ENCODE peak calls at places on chromosomes 13 and 19, in six cellular contexts. One of them, this sample, is unnamed.

GRCh38 chr19:14943601-14944000 is 2.3 kb downstream of the OR7C2 start:
- DNase-seq in transverse colon: no peak
- DNase-seq in suprapubic skin: no peak
- DNase-seq in spleen: no peak
- DNase-seq in HCT116: no peak
- DNase-seq in K562: no peak
- DNase-seq in this sample: no peak

GRCh38 chr19:3733549-3734309 is 25.5 kb downstream of the TJP3 start:
- DNase-seq in HCT116: no peak
- DNase-seq in spleen: no peak
- DNase-seq in K562: peak; percentile 63
- DNase-seq in suprapubic skin: no peak
- DNase-seq in transverse colon: no peak
- DNase-seq in this sample: no peak

GRCh38 chr13:76925115-76925514 is 23.2 kb upstream of the ACOD1 start:
- DNase-seq in transverse colon: no peak
- DNase-seq in suprapubic skin: no peak
- DNase-seq in K562: no peak
- DNase-seq in HCT116: no peak
- DNase-seq in spleen: no peak
- DNase-seq in this sample: peak; percentile 29

GRCh38 chr19:17560205-17560595 is 4.8 kb downstream of the COLGALT1 start:
- DNase-seq in spleen: no peak
- DNase-seq in transverse colon: no peak
- DNase-seq in suprapubic skin: no peak
- DNase-seq in K562: no peak
- DNase-seq in HCT116: no peak
- DNase-seq in this sample: no peak

GRCh38 chr19:40688294-40688693 is 2.2 kb downstream of the NUMBL start:
- DNase-seq in suprapubic skin: no peak
- DNase-seq in HCT116: no peak
- DNase-seq in transverse colon: no peak
- DNase-seq in spleen: no peak
- DNase-seq in K562: no peak
- DNase-seq in this sample: no peak

GRCh38 chr13:95378603-95379002 is 77.4 kb upstream of the ABCC4 start:
- DNase-seq in spleen: no peak
- DNase-seq in transverse colon: no peak
- DNase-seq in suprapubic skin: no peak
- DNase-seq in K562: no peak
- DNase-seq in HCT116: no peak
- DNase-seq in this sample: no peak

GRCh38 chr19:1199531-1199930 is 6.0 kb upstream of the STK11 start:
- DNase-seq in suprapubic skin: no peak
- DNase-seq in HCT116: no peak
- DNase-seq in spleen: no peak
- DNase-seq in K562: no peak
- DNase-seq in transverse colon: no peak
- DNase-seq in this sample: no peak

GRCh38 chr19:33871605-33872004 is 74.9 kb downstream of the KCTD15 start:
- DNase-seq in HCT116: no peak
- DNase-seq in transverse colon: no peak
- DNase-seq in spleen: no peak
- DNase-seq in suprapubic skin: no peak
- DNase-seq in K562: no peak
- DNase-seq in this sample: no peak

GRCh38 chr19:10891360-10892108 is 20.2 kb downstream of the CARM1 start:
- DNase-seq in transverse colon: peak; percentile 84
- DNase-seq in suprapubic skin: no peak
- DNase-seq in spleen: no peak
- DNase-seq in K562: no peak
- DNase-seq in HCT116: no peak
- DNase-seq in this sample: no peak
- TF ChIP-seq POLR2AphosphoS5 in transverse colon: peak; percentile 87
- TF ChIP-seq POLR2AphosphoS5 in suprapubic skin: no peak
- TF ChIP-seq POLR2AphosphoS5 in spleen: no peak
- TF ChIP-seq POLR2AphosphoS5 in K562: no peak
- TF ChIP-seq POLR2AphosphoS5 in HCT116: no peak
- TF ChIP-seq POLR2AphosphoS5 in this sample: no peak

GRCh38 chr13:36432106-36432544 is at the start of gene CCNA1:
- DNase-seq in transverse colon: no peak
- DNase-seq in suprapubic skin: peak; percentile 70
- DNase-seq in spleen: peak; percentile 83
- DNase-seq in HCT116: no peak
- DNase-seq in K562: peak; percentile 27
- DNase-seq in this sample: no peak

GRCh38 chr13:36428083-36428482 is 4.2 kb upstream of the CCNA1 start:
- DNase-seq in suprapubic skin: no peak
- DNase-seq in K562: no peak
- DNase-seq in HCT116: no peak
- DNase-seq in spleen: no peak
- DNase-seq in transverse colon: no peak
- DNase-seq in this sample: no peak

GRCh38 chr13:36431204-36432105 is 840 bp upstream of the CCNA1 start:
- DNase-seq in HCT116: no peak
- DNase-seq in transverse colon: no peak
- DNase-seq in spleen: peak; percentile 83
- DNase-seq in K562: no peak
- DNase-seq in suprapubic skin: no peak
- DNase-seq in this sample: no peak

DNA sequence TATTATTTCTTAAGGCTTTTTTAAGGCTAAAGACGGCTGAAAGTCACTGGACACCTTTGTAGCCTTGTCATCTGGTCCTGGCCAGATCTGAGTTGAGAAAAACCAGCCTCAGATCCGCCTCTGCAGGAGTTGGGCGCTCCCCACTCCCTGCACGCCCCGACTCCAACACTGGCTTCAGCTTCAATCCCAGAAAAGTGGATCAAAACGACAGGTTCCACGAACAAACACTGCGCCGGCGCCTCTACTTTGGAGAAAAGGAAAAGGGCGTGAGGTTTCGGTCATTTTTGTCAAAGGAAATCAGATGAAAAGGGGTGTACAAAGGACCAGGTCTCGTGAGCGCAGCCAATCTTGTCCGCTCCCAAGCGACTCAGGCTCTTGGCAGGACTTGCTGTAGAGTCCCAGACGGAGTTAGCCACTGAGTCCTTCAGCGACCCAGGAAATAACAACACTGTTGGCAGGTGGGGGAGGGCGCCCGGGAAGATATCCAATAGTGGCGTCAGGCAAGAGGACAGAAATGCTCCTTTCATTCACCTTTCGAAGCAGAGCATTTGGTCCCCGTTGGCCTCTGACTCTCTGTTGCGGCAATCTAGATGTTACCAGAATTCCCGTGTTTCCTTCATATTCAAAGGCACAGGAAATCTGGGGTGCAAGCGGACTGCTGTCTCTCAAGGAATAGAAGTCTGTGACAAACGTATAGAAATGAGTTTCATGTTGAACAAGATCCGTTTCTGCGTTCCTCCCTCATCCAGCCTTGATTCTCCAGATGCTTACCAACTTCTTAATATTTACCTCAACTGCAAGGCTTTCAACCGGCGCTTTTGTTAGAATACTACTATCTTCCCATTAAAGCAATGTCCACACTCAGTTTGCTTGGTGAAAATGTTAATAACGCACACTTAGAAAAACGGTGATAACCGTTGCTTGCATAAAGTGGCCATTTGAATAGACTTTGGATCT is 1.8 kb upstream of the CCNA1 start:
- DNase-seq in HCT116: no peak
- DNase-seq in K562: no peak
- DNase-seq in suprapubic skin: no peak
- DNase-seq in transverse colon: no peak
- DNase-seq in spleen: no peak
- DNase-seq in this sample: no peak
- TF ChIP-seq POLR2AphosphoS5 in HCT116: no peak
- TF ChIP-seq POLR2AphosphoS5 in K562: no peak
- TF ChIP-seq POLR2AphosphoS5 in suprapubic skin: no peak
- TF ChIP-seq POLR2AphosphoS5 in transverse colon: no peak
- TF ChIP-seq POLR2AphosphoS5 in spleen: no peak
- TF ChIP-seq POLR2AphosphoS5 in this sample: no peak

GRCh38 chr13:111232191-111232590 is 88.3 kb upstream of the TEX29 start:
- DNase-seq in suprapubic skin: no peak
- DNase-seq in HCT116: no peak
- DNase-seq in transverse colon: no peak
- DNase-seq in K562: no peak
- DNase-seq in spleen: no peak
- DNase-seq in this sample: no peak
- TF ChIP-seq POLR2AphosphoS5 in suprapubic skin: no peak
- TF ChIP-seq POLR2AphosphoS5 in HCT116: no peak
- TF ChIP-seq POLR2AphosphoS5 in transverse colon: no peak
- TF ChIP-seq POLR2AphosphoS5 in K562: no peak
- TF ChIP-seq POLR2AphosphoS5 in spleen: no peak
- TF ChIP-seq POLR2AphosphoS5 in this sample: no peak

DNA sequence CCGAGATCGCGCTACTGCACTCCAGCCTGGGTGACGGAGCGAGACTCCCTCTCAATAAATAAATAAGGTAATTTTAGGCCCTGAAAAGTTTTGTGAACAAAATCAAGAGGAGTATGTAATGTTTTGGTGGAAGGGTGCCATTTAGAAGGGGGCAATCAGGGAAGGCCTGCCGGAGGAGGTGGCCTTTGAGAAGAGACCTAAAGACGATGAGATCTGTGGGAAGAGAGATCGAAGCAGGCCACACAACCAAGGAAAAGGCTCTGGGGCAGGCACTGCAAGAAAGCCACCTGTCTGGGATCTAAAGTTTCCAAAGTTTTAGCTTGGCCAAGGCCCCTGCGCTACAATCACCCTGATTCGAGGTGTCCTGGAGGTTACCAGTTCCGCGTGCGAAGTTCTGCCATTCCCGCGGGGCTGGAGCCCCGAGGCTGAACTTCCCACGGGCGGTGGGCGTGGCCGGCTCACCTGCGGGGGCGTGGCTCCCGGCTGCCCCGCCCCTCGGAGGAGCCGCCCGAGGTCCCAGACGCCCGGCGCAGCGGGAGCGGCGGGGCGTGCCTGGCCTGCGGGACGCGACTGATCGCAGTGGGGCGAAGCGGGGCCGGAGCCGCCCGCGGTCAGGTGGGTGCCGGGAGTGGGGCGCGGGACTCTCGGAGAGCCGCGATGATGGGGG is at the start of gene KLC3:
- DNase-seq in suprapubic skin: no peak
- DNase-seq in HCT116: peak; percentile 27
- DNase-seq in transverse colon: peak; percentile 61
- DNase-seq in spleen: peak; percentile 68
- DNase-seq in K562: peak; percentile 71
- DNase-seq in this sample: no peak
- TF ChIP-seq POLR2AphosphoS5 in suprapubic skin: no peak
- TF ChIP-seq POLR2AphosphoS5 in HCT116: peak; percentile 84
- TF ChIP-seq POLR2AphosphoS5 in transverse colon: no peak
- TF ChIP-seq POLR2AphosphoS5 in spleen: no peak
- TF ChIP-seq POLR2AphosphoS5 in K562: no peak
- TF ChIP-seq POLR2AphosphoS5 in this sample: no peak

DNA sequence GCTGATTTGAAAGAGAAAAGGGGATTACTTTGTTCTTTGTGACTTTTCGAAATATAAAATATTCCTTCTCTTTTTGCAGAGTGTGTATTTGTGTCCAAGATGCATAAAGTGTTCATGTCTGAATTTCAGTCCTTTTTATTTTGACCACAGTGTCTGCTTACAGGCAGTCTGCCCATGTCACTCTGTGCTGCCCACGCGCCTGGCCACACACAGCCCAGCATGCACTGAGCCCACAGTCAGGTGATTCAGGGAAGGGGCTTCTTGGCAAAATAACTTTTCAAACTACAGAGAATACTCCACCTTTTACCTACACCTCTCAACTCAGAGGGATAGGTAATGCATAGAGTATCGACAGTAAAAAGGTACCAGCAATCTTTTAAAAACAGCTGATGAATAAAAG is 142.5 kb upstream of the TRPC4 start:
- DNase-seq in transverse colon: no peak
- DNase-seq in suprapubic skin: no peak
- DNase-seq in spleen: no peak
- DNase-seq in HCT116: no peak
- DNase-seq in K562: no peak
- DNase-seq in this sample: no peak
- TF ChIP-seq POLR2AphosphoS5 in transverse colon: no peak
- TF ChIP-seq POLR2AphosphoS5 in suprapubic skin: no peak
- TF ChIP-seq POLR2AphosphoS5 in spleen: no peak
- TF ChIP-seq POLR2AphosphoS5 in HCT116: no peak
- TF ChIP-seq POLR2AphosphoS5 in K562: no peak
- TF ChIP-seq POLR2AphosphoS5 in this sample: no peak

DNA sequence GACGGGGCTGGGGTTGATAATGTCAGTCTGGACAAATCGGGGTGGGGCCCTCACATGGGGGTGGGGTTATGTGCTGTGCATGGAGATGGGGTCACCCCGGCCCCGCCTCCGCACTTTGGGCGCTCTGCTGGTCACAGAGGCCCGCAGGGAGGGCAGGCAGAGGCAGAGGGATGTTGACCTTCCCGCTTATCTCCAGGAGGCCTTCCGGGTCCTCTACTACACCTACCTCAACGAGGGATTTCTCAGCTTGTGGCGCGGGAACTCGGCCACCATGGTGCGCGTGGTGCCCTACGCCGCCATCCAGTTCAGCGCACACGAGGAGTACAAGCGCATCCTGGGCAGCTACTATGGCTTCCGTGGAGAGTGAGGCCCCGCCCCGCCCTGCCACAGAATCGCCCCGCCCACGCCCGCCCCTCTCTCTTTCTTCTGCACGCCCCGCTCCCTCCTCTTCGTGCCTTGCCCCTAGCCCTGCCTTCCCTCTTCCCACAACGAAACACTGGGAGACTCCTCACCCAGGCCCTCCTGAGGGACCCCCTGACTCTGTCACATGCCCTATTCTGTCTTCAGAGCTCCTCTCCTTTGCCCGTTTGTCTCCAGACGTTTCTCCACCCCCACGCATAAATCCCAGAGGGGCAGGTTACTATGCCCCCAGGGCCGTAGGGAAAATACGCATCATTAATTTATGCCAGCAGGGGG is 32.8 kb downstream of the TMEM161A start:
- DNase-seq in HCT116: peak; percentile 53
- DNase-seq in transverse colon: peak; percentile 69
- DNase-seq in suprapubic skin: no peak
- DNase-seq in K562: peak; percentile 93
- DNase-seq in spleen: no peak
- DNase-seq in this sample: no peak
- TF ChIP-seq POLR2AphosphoS5 in HCT116: peak; percentile 91
- TF ChIP-seq POLR2AphosphoS5 in transverse colon: no peak
- TF ChIP-seq POLR2AphosphoS5 in suprapubic skin: no peak
- TF ChIP-seq POLR2AphosphoS5 in K562: peak; percentile 50
- TF ChIP-seq POLR2AphosphoS5 in spleen: peak; percentile 31
- TF ChIP-seq POLR2AphosphoS5 in this sample: no peak